ENCODE peak calls at places on chromosomes 11 and 22, in four cellular contexts. I is endothelial cell of umbilical vein, X is choroid plexus epithelial cell, V is Caco-2. F is an unnamed sample.

GRCh38 chr11:109641549-109641948 is 219.6 kb downstream of the C11orf87 start:
- DNase-seq in I (no peak), X (peak), V (peak), F (no peak)

GRCh38 chr11:65095974-65096806 is at the start of gene VPS51:
- DNase-seq in I (peak), X (peak), V (peak), F (peak)

GRCh38 chr11:129580278-129580677 is 204.6 kb downstream of the BARX2 start:
- DNase-seq in I (no peak), X (no peak), V (no peak), F (no peak)

GRCh38 chr11:9351956-9352355 is 32.5 kb upstream of the IPO7 start:
- DNase-seq in I (no peak), X (no peak), V (no peak), F (no peak)

GRCh38 chr11:2778630-2779498 is 79.1 kb upstream of the KCNQ1OT1 start:
- DNase-seq in I (peak), X (peak), V (no peak), F (peak)

GRCh38 chr22:16969508-16970327 is 38.3 kb downstream of the GAB4 start:
- DNase-seq in I (no peak), X (no peak), V (no peak), F (no peak)

GRCh38 chr11:131099013-131099412 is 182.7 kb upstream of the SNX19 start:
- DNase-seq in I (no peak), X (no peak), V (peak), F (no peak)

GRCh38 chr11:68632802-68633201 is 51.5 kb upstream of the GAL start:
- DNase-seq in I (peak), X (peak), V (peak), F (no peak)

GRCh38 chr11:62574363-62575057 is 819 bp upstream of the EEF1G start:
- DNase-seq in I (peak), X (no peak), V (no peak), F (peak)

GRCh38 chr22:18110194-18110943 is at the start of gene TUBA8:
- DNase-seq in I (peak), X (peak), V (peak), F (peak)

GRCh38 chr22:36068776-36069344 is 40.2 kb upstream of the RBFOX2 start:
- DNase-seq in I (no peak), X (no peak), V (no peak), F (no peak)

GRCh38 chr11:119702261-119702591 is 26.8 kb downstream of the NECTIN1 start:
- DNase-seq in I (no peak), X (no peak), V (no peak), F (no peak)

GRCh38 chr11:123684601-123685000 is 30.2 kb upstream of the SCN3B start:
- DNase-seq in I (no peak), X (no peak), V (no peak), F (no peak)

GRCh38 chr11:112229746-112230433 is 3.7 kb downstream of the PTS start:
- DNase-seq in I (no peak), X (peak), V (no peak), F (no peak)

GRCh38 chr11:88320149-88320559 is 17.4 kb downstream of the CTSC start:
- DNase-seq in I (peak), X (peak), V (no peak), F (no peak)

GRCh38 chr11:6268811-6269210 is 9.2 kb downstream of the CCKBR start:
- DNase-seq in I (no peak), X (no peak), V (no peak), F (no peak)

GRCh38 chr11:68371176-68372041 is 59.0 kb downstream of the LRP5 start:
- DNase-seq in I (no peak), X (no peak), V (no peak), F (peak)

GRCh38 chr11:24312464-24313238 is 184.2 kb upstream of the LUZP2 start:
- DNase-seq in I (peak), X (peak), V (no peak), F (no peak)

GRCh38 chr11:45146072-45147016 is at the start of gene PRDM11:
- DNase-seq in I (peak), X (peak), V (peak), F (no peak)

GRCh38 chr11:45147017-45147728 is 734 bp downstream of the PRDM11 start:
- DNase-seq in I (peak), X (peak), V (peak), F (peak)

GRCh38 chr11:45147871-45148270 is 1.4 kb downstream of the PRDM11 start:
- DNase-seq in I (no peak), X (no peak), V (no peak), F (no peak)

GRCh38 chr11:45149483-45150056 is 3.1 kb downstream of the PRDM11 start:
- DNase-seq in I (no peak), X (no peak), V (no peak), F (no peak)

GRCh38 chr11:45148276-45148675 is 1.8 kb downstream of the PRDM11 start:
- DNase-seq in I (no peak), X (no peak), V (no peak), F (no peak)
- H3K4me3 ChIP-seq in I (no peak), X (no peak), V (no peak), F (peak)

GRCh38 chr22:39267966-39268365 is 23.2 kb upstream of the PDGFB start:
- DNase-seq in I (no peak), X (no peak), V (no peak), F (no peak)

GRCh38 chr22:39268645-39269044 is 23.9 kb upstream of the PDGFB start:
- DNase-seq in I (no peak), X (no peak), V (no peak), F (no peak)

GRCh38 chr22:39269095-39269827 is 24.5 kb upstream of the PDGFB start:
- DNase-seq in I (no peak), X (no peak), V (no peak), F (no peak)

GRCh38 chr22:39270280-39270679 is 25.5 kb upstream of the PDGFB start:
- DNase-seq in I (peak), X (no peak), V (no peak), F (no peak)

GRCh38 chr22:39270792-39271191 is 26.0 kb upstream of the PDGFB start:
- DNase-seq in I (no peak), X (no peak), V (no peak), F (no peak)
- H3K4me3 ChIP-seq in I (no peak), X (no peak), V (no peak), F (no peak)

GRCh38 chr22:20948450-20948849 is 18.6 kb upstream of the AIFM3 start:
- DNase-seq in I (no peak), X (no peak), V (no peak), F (no peak)
- H3K4me3 ChIP-seq in I (no peak), X (no peak), V (no peak), F (no peak)

GRCh38 chr11:71323876-71324526 is 71.6 kb upstream of the SHANK2 start:
- DNase-seq in I (no peak), X (no peak), V (no peak), F (no peak)

GRCh38 chr11:71326328-71326940 is 74.1 kb upstream of the SHANK2 start:
- DNase-seq in I (no peak), X (no peak), V (no peak), F (no peak)

GRCh38 chr11:71325418-71326327 is 73.3 kb upstream of the SHANK2 start:
- DNase-seq in I (no peak), X (no peak), V (no peak), F (no peak)

GRCh38 chr11:71322861-71323582 is 70.6 kb upstream of the SHANK2 start:
- DNase-seq in I (no peak), X (no peak), V (no peak), F (no peak)

GRCh38 chr11:71324788-71325417 is 72.5 kb upstream of the SHANK2 start:
- DNase-seq in I (no peak), X (no peak), V (no peak), F (no peak)
- H3K4me3 ChIP-seq in I (no peak), X (no peak), V (no peak), F (no peak)